ENCODE peak calls at places on chromosomes 3 and 15, in eight cellular contexts. One of them, this sample, is unnamed.
A peak's percentile ranks its signal among the peaks of the same experiment; 100 is the strongest.

GRCh38 chr15:31803388-31803884 is 226.9 kb upstream of the CHRNA7 start:
- DNase-seq in ovary: no peak
- DNase-seq in NCI-H774: no peak
- DNase-seq in EL: no peak
- DNase-seq in nucleus accumbens: no peak
- DNase-seq in dorsolateral prefrontal cortex: no peak
- DNase-seq in esophagus squamous epithelium: no peak
- DNase-seq in MCF 10A: no peak
- DNase-seq in this sample: no peak

GRCh38 chr3:175941352-175941751 is 1082.2 kb downstream of the NAALADL2 start:
- DNase-seq in ovary: no peak
- DNase-seq in NCI-H774: no peak
- DNase-seq in EL: peak; percentile 21
- DNase-seq in nucleus accumbens: no peak
- DNase-seq in dorsolateral prefrontal cortex: no peak
- DNase-seq in esophagus squamous epithelium: no peak
- DNase-seq in MCF 10A: no peak
- DNase-seq in this sample: no peak

GRCh38 chr3:37221407-37221806 is 47.0 kb upstream of the LRRFIP2 start:
- DNase-seq in ovary: no peak
- DNase-seq in NCI-H774: no peak
- DNase-seq in EL: peak; percentile 85
- DNase-seq in nucleus accumbens: no peak
- DNase-seq in dorsolateral prefrontal cortex: no peak
- DNase-seq in esophagus squamous epithelium: no peak
- DNase-seq in MCF 10A: peak; percentile 82
- DNase-seq in this sample: no peak

GRCh38 chr3:155064920-155065319 is 15.2 kb upstream of the MME start:
- DNase-seq in ovary: no peak
- DNase-seq in NCI-H774: no peak
- DNase-seq in EL: no peak
- DNase-seq in nucleus accumbens: no peak
- DNase-seq in dorsolateral prefrontal cortex: no peak
- DNase-seq in esophagus squamous epithelium: no peak
- DNase-seq in MCF 10A: peak; percentile 9
- DNase-seq in this sample: no peak

GRCh38 chr3:134542287-134542686 is 56.4 kb downstream of the CEP63 start:
- DNase-seq in ovary: no peak
- DNase-seq in NCI-H774: no peak
- DNase-seq in EL: no peak
- DNase-seq in nucleus accumbens: no peak
- DNase-seq in dorsolateral prefrontal cortex: no peak
- DNase-seq in esophagus squamous epithelium: no peak
- DNase-seq in MCF 10A: no peak
- DNase-seq in this sample: no peak

GRCh38 chr15:63474810-63475316 is 29.5 kb upstream of the USP3 start:
- DNase-seq in ovary: no peak
- DNase-seq in NCI-H774: no peak
- DNase-seq in EL: no peak
- DNase-seq in nucleus accumbens: no peak
- DNase-seq in dorsolateral prefrontal cortex: no peak
- DNase-seq in esophagus squamous epithelium: no peak
- DNase-seq in MCF 10A: no peak
- DNase-seq in this sample: no peak

GRCh38 chr15:101386006-101386405 is 91.0 kb upstream of the SNRPA1 start:
- DNase-seq in ovary: no peak
- DNase-seq in NCI-H774: no peak
- DNase-seq in EL: no peak
- DNase-seq in nucleus accumbens: no peak
- DNase-seq in dorsolateral prefrontal cortex: no peak
- DNase-seq in esophagus squamous epithelium: no peak
- DNase-seq in MCF 10A: no peak
- DNase-seq in this sample: no peak

GRCh38 chr3:40780801-40781406 is 256.1 kb downstream of the ZNF621 start:
- DNase-seq in ovary: peak; percentile 17
- DNase-seq in NCI-H774: no peak
- DNase-seq in EL: peak; percentile 19
- DNase-seq in nucleus accumbens: no peak
- DNase-seq in dorsolateral prefrontal cortex: peak; percentile 33
- DNase-seq in esophagus squamous epithelium: no peak
- DNase-seq in MCF 10A: no peak
- DNase-seq in this sample: no peak

GRCh38 chr3:40800343-40800742 is 275.6 kb downstream of the ZNF621 start:
- DNase-seq in ovary: peak; percentile 17
- DNase-seq in NCI-H774: no peak
- DNase-seq in EL: peak; percentile 76
- DNase-seq in nucleus accumbens: no peak
- DNase-seq in dorsolateral prefrontal cortex: no peak
- DNase-seq in esophagus squamous epithelium: no peak
- DNase-seq in MCF 10A: peak; percentile 95
- DNase-seq in this sample: no peak

GRCh38 chr3:44065311-44065710 is 176.4 kb upstream of the TOPAZ1 start:
- DNase-seq in ovary: no peak
- DNase-seq in NCI-H774: no peak
- DNase-seq in EL: no peak
- DNase-seq in nucleus accumbens: no peak
- DNase-seq in dorsolateral prefrontal cortex: no peak
- DNase-seq in esophagus squamous epithelium: no peak
- DNase-seq in MCF 10A: peak; percentile 96
- DNase-seq in this sample: no peak